ENCODE peak calls at places on chromosomes 16 and 17, in seven cellular contexts. U is M059J; A is stimulated activated CD4-positive, alpha-beta T cell treated with anti-CD3 and anti-CD28 coated beads, Interleukin-15, amount 100 ng/mL, for 1 hour; F is stomach; Q is B cell; L is fibroblast of lung; D is CD14-positive monocyte. X is an unnamed sample.

GRCh38 chr17:2222901-2223616 is 80.5 kb downstream of the SMG6 start:
- DNase-seq in U (no peak), A (no peak), F (peak), Q (peak), L (peak), D (no peak), X (peak)

GRCh38 chr16:3645504-3646347 is 8.8 kb upstream of the DNASE1 start:
- DNase-seq in U (no peak), A (no peak), F (peak), Q (no peak), L (peak), D (no peak), X (no peak)

GRCh38 chr16:69443809-69444611 is 19.6 kb downstream of the CYB5B start:
- DNase-seq in U (peak), A (no peak), F (no peak), Q (no peak), L (no peak), D (no peak), X (no peak)

GRCh38 chr16:63230383-63230782 is 1194.1 kb upstream of the CDH8 start:
- DNase-seq in U (no peak), A (no peak), F (no peak), Q (no peak), L (no peak), D (no peak), X (no peak)

GRCh38 chr17:67223924-67224323 is 21.1 kb downstream of the HELZ start:
- DNase-seq in U (no peak), A (no peak), F (no peak), Q (no peak), L (no peak), D (no peak), X (no peak)

GRCh38 chr16:88283596-88283995 is 99.2 kb upstream of the ZNF469 start:
- DNase-seq in U (no peak), A (no peak), F (no peak), Q (no peak), L (no peak), D (no peak), X (no peak)

GRCh38 chr16:647173-647902 is 1.8 kb upstream of the WDR90 start:
- DNase-seq in U (no peak), A (no peak), F (peak), Q (no peak), L (no peak), D (no peak), X (no peak)

GRCh38 chr16:5634781-5635180 is 537.2 kb upstream of the EEF2KMT start:
- DNase-seq in U (no peak), A (no peak), F (no peak), Q (no peak), L (no peak), D (no peak), X (no peak)

GRCh38 chr17:2723997-2724782 is 12.6 kb upstream of the CLUH start:
- DNase-seq in U (no peak), A (no peak), F (no peak), Q (no peak), L (no peak), D (no peak), X (peak)

GRCh38 chr16:89359296-89360147 is 130.8 kb downstream of the ANKRD11 start:
- DNase-seq in U (no peak), A (no peak), F (no peak), Q (no peak), L (peak), D (no peak), X (no peak)

GRCh38 chr17:42081516-42082129 is 16.6 kb downstream of the ZNF385C start:
- DNase-seq in U (no peak), A (no peak), F (no peak), Q (no peak), L (no peak), D (no peak), X (no peak)

GRCh38 chr17:22490399-22490798 is 798.1 kb downstream of the KCNJ18 start:
- DNase-seq in U (no peak), A (no peak), F (no peak), Q (no peak), L (no peak), D (no peak), X (no peak)

GRCh38 chr17:5031365-5032082 is 3.7 kb downstream of the SLC52A1 start:
- DNase-seq in U (peak), A (peak), F (peak), Q (peak), L (peak), D (peak), X (peak)

GRCh38 chr16:88331989-88332920 is 50.5 kb upstream of the ZNF469 start:
- DNase-seq in U (peak), A (no peak), F (peak), Q (no peak), L (peak), D (no peak), X (peak)

GRCh38 chr16:55494994-55495421 is 13.9 kb upstream of the LPCAT2 start:
- DNase-seq in U (peak), A (no peak), F (peak), Q (no peak), L (peak), D (no peak), X (no peak)

GRCh38 chr16:73996624-73997339 is 299.8 kb upstream of the PSMD7 start:
- DNase-seq in U (no peak), A (no peak), F (peak), Q (no peak), L (no peak), D (no peak), X (no peak)

GRCh38 chr17:40903129-40903847 is 18.2 kb upstream of the KRT20 start:
- DNase-seq in U (peak), A (no peak), F (peak), Q (no peak), L (peak), D (peak), X (no peak)

GRCh38 chr16:89061590-89062380 is 31.9 kb upstream of the ACSF3 start:
- DNase-seq in U (no peak), A (no peak), F (no peak), Q (no peak), L (no peak), D (no peak), X (no peak)

GRCh38 chr16:80014241-80014939 is 413.9 kb upstream of the MAF start:
- DNase-seq in U (peak), A (no peak), F (no peak), Q (no peak), L (peak), D (no peak), X (no peak)

GRCh38 chr17:77151236-77151635 is 10.5 kb downstream of the SEC14L1 start:
- DNase-seq in U (no peak), A (no peak), F (no peak), Q (no peak), L (peak), D (no peak), X (no peak)

GRCh38 chr17:64343833-64344637 is 46.6 kb downstream of the PECAM1 start:
- DNase-seq in U (peak), A (no peak), F (peak), Q (no peak), L (peak), D (peak), X (peak)

GRCh38 chr17:63772801-63773271 is 561 bp downstream of the CCDC47 start:
- DNase-seq in U (peak), A (no peak), F (no peak), Q (no peak), L (peak), D (no peak), X (no peak)

GRCh38 chr17:65750166-65750565 is 188.7 kb upstream of the AXIN2 start:
- DNase-seq in U (no peak), A (no peak), F (no peak), Q (no peak), L (no peak), D (no peak), X (no peak)

GRCh38 chr16:71472041-71472440 is 10.0 kb upstream of the ZNF23 start:
- DNase-seq in U (no peak), A (no peak), F (no peak), Q (no peak), L (no peak), D (no peak), X (no peak)

GRCh38 chr17:65485388-65486299 is 75.8 kb downstream of the AXIN2 start:
- DNase-seq in U (no peak), A (no peak), F (no peak), Q (no peak), L (peak), D (no peak), X (peak)

GRCh38 chr16:52103791-52104190 is 443.2 kb downstream of the TOX3 start:
- DNase-seq in U (no peak), A (no peak), F (no peak), Q (no peak), L (no peak), D (no peak), X (no peak)